ENCODE peak calls at places on chromosome 22, in four cellular contexts. M is K562, R is GM12878, Y is HepG2. S is an unnamed sample.

GRCh38 chr22:27647540-27647939 is 154.0 kb downstream of the MN1 start:
- DNase-seq in R (no peak), M (no peak), Y (peak), S (no peak)

GRCh38 chr22:46758867-46759290 is 3.6 kb upstream of the TBC1D22A start:
- DNase-seq in Y (peak), R (no peak), M (peak), S (peak)

GRCh38 chr22:46674367-46674781 is 54.2 kb downstream of the GRAMD4 start:
- DNase-seq in Y (no peak), M (no peak), R (no peak), S (no peak)

GRCh38 chr22:41565403-41566054 is 4.7 kb downstream of the CSDC2 start:
- DNase-seq in R (no peak), M (peak), Y (peak), S (no peak)

GRCh38 chr22:39363751-39364484 is 14.1 kb downstream of the SYNGR1 start:
- DNase-seq in R (no peak), Y (no peak), M (peak), S (no peak)

GRCh38 chr22:20206709-20207215 is 55.9 kb upstream of the CCDC188 start:
- DNase-seq in Y (no peak), R (no peak), M (peak), S (no peak)

GRCh38 chr22:19723165-19723989 is at the start of gene GP1BB:
- DNase-seq in R (no peak), M (peak), Y (no peak), S (peak)

GRCh38 chr22:16609548-16610261 is 17.1 kb upstream of the CCT8L2 start:
- DNase-seq in R (no peak), M (peak), Y (no peak), S (no peak)

GRCh38 chr22:39239561-39240423 is 5.0 kb downstream of the PDGFB start:
- DNase-seq in R (no peak), Y (no peak), M (no peak), S (no peak)

GRCh38 chr22:42643632-42644421 is 3.4 kb upstream of the ATP5MGL start:
- DNase-seq in R (no peak), M (no peak), Y (no peak), S (no peak)

GRCh38 chr22:46969491-46969890 is 207.0 kb downstream of the TBC1D22A start:
- DNase-seq in R (peak), M (no peak), Y (no peak), S (no peak)

GRCh38 chr22:48936391-48936790 is 891.3 kb downstream of the BRD1 start:
- DNase-seq in M (no peak), R (no peak), Y (no peak), S (no peak)

GRCh38 chr22:33829549-33830280 is 90.6 kb downstream of the LARGE1 start:
- DNase-seq in M (no peak), R (no peak), Y (no peak), S (no peak)

GRCh38 chr22:19518568-19519030 is 5.6 kb downstream of the CLDN5 start:
- DNase-seq in R (no peak), Y (no peak), M (no peak), S (no peak)

GRCh38 chr22:41976070-41976901 is 7.0 kb downstream of the SEPTIN3 start:
- DNase-seq in M (peak), Y (no peak), R (no peak), S (peak)

GRCh38 chr22:28283025-28283654 is 364.1 kb upstream of the PITPNB start:
- DNase-seq in Y (no peak), M (no peak), R (no peak), S (no peak)

GRCh38 chr22:48979482-48979881 is 848.2 kb downstream of the BRD1 start:
- DNase-seq in R (no peak), Y (peak), M (peak), S (no peak)

GRCh38 chr22:41361716-41362310 is 19.9 kb upstream of the TEF start:
- DNase-seq in Y (no peak), M (no peak), R (no peak), S (no peak)

GRCh38 chr22:39431216-39431801 is 25.5 kb upstream of the MGAT3 start:
- DNase-seq in R (no peak), M (no peak), Y (no peak), S (no peak)

GRCh38 chr22:40637181-40638150 is 947 bp upstream of the MRTFA start:
- DNase-seq in R (no peak), Y (no peak), M (peak), S (peak)

GRCh38 chr22:20090730-20091240 is 10.7 kb downstream of the DGCR8 start:
- DNase-seq in R (no peak), M (no peak), Y (no peak), S (no peak)

GRCh38 chr22:22452211-22452610 is 56.3 kb downstream of the ZNF280B start:
- DNase-seq in M (no peak), R (no peak), Y (no peak), S (no peak)

GRCh38 chr22:47587861-47588582 is 825.6 kb downstream of the TBC1D22A start:
- DNase-seq in R (no peak), Y (no peak), M (no peak), S (no peak)

GRCh38 chr22:35496768-35497312 is 43.8 kb upstream of the RASD2 start:
- DNase-seq in M (no peak), R (no peak), Y (no peak), S (no peak)

GRCh38 chr22:35493074-35493473 is 47.6 kb upstream of the RASD2 start:
- DNase-seq in R (no peak), Y (no peak), M (no peak), S (no peak)

GRCh38 chr22:35498446-35498845 is 42.2 kb upstream of the RASD2 start:
- DNase-seq in R (no peak), Y (no peak), M (no peak), S (no peak)

GRCh38 chr22:35498026-35498425 is 42.6 kb upstream of the RASD2 start:
- DNase-seq in Y (no peak), R (no peak), M (peak), S (peak)
- TF ChIP-seq FOXK2 in Y (no peak), R (no peak), M (no peak), S (no peak)

GRCh38 chr22:25928038-25928437 is 186.1 kb downstream of the MYO18B start:
- DNase-seq in Y (no peak), R (no peak), M (no peak), S (no peak)
- TF ChIP-seq BHLHE40 in Y (no peak), R (no peak), M (no peak), S (no peak)

GRCh38 chr22:35023692-35024363 is 42.1 kb upstream of the ISX start:
- DNase-seq in Y (no peak), R (no peak), M (peak), S (peak)
- TF ChIP-seq TARDBP in Y (no peak), R (no peak), M (no peak), S (no peak)

GRCh38 chr22:37517826-37518450 is 1.3 kb downstream of the CARD10 start:
- DNase-seq in R (no peak), M (no peak), Y (no peak), S (no peak)
- TF ChIP-seq FOXK2 in R (no peak), M (no peak), Y (no peak), S (no peak)

DNA sequence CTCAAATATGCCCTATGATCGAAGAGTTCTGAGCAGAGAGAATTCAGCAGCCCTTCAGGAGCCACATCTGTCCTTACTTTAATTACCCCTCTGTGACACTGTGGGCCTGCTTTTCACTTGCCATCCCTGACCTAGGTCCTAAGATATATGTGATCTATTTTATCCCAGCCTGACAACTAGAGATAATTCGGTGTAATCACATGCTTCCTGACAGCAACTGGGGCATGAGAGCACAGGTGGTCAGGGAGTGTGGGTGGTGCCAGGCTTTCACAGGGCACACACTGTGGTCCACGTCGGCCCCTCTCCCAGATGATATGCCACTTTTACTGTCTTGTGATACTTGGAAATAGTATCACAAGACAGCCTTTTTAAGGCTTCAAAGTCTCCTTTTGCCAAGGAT is 3.9 kb downstream of the TUBA8 start:
- DNase-seq in M (no peak), R (no peak), Y (no peak), S (no peak)
- TF ChIP-seq BHLHE40 in M (no peak), R (no peak), Y (no peak), S (no peak)

DNA sequence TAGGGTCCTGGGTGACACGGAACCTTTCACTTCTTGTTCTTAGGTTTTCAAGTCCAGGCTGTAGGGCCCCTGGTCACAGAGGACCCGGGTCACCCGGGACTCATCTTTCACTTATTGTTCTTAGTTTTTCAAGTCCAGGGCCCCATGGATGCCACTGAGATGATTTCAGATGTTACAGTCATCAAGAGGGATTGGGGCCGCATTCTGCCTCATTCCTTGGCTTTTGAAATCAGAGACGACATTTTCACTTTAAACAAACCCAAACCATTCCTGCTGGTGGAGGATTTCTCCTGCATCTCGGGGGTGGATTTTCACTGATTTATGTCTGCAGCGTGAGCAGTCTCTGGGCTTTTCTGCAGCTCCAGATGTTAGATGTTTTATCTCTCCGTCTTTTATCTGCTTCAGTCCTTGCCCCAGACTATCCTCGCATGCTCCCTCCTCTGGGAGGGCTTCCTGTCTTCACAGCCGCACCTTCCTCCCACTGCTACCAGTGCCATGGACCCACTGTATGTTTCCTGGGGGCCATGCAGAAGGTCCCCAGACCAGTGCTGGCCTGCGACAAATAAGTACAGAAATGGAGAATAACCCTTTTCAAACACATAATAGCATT is 27.4 kb downstream of the FBLN1 start:
- DNase-seq in R (no peak), M (no peak), Y (no peak), S (no peak)
- TF ChIP-seq TARDBP in R (no peak), M (no peak), Y (no peak), S (no peak)

GRCh38 chr22:50092342-50092741 is 2.5 kb downstream of the MOV10L1 start:
- DNase-seq in R (no peak), M (no peak), Y (no peak), S (no peak)

GRCh38 chr22:50091092-50091491 is 1.3 kb downstream of the MOV10L1 start:
- DNase-seq in M (no peak), R (no peak), Y (no peak), S (no peak)

GRCh38 chr22:50089231-50090140 is at the start of gene MOV10L1:
- DNase-seq in Y (no peak), M (peak), R (no peak), S (no peak)

GRCh38 chr22:50088096-50088495 is 1.7 kb upstream of the MOV10L1 start:
- DNase-seq in M (no peak), R (no peak), Y (no peak), S (no peak)

DNA sequence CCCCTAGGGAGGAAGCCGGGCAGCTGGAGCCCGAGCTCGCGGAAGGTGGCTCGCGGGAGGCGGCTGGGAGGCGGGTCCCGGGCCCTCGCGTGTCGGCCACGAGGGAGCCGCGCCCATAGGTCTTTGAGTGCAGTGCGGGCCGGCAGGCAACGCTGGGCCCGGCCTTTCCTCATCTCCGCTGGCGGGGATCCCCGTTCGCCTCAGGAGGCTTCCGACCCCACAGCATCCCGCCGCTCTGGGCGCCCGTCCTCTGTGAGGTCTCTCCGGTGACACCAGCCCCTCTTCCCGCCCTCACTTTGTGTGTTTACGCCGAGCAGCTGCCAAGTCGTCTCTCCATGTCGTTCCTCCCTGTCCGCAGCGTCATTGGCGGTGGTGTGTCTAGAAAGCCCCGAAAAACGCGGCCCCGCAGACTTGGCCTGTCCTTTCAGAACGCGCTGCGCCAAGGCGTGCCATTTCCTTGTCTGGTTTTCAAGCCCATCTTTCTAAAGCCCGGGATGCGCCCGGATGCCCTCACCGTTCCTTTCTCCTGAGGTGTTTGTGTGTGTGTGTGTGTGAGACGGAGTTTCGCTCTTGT is 422 bp downstream of the MOV10L1 start:
- DNase-seq in M (no peak), Y (no peak), R (no peak), S (no peak)
- TF ChIP-seq FOXK2 in M (no peak), Y (no peak), R (no peak), S (no peak)

DNA sequence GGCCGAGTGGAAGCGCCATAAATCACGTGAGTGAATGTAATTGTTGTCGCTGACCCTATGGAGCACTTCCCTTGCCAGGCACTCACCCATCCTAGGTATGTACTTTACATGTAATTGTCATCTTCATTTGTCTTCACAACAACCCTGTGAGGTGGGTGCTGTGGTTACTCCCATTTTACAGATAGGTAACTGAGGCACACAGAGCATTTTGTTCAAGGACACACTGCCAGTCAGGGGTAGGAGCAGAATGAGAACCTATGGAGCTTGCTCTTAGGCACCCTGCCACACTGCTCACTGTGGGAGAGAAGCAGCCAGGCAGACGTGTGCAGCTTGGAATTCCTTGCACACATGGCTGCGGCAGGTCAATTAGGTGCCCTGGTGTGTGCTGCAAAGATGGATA is 785 bp upstream of the EFCAB6 start:
- DNase-seq in M (no peak), R (no peak), Y (no peak), S (no peak)
- TF ChIP-seq BHLHE40 in M (no peak), R (no peak), Y (no peak), S (no peak)

DNA sequence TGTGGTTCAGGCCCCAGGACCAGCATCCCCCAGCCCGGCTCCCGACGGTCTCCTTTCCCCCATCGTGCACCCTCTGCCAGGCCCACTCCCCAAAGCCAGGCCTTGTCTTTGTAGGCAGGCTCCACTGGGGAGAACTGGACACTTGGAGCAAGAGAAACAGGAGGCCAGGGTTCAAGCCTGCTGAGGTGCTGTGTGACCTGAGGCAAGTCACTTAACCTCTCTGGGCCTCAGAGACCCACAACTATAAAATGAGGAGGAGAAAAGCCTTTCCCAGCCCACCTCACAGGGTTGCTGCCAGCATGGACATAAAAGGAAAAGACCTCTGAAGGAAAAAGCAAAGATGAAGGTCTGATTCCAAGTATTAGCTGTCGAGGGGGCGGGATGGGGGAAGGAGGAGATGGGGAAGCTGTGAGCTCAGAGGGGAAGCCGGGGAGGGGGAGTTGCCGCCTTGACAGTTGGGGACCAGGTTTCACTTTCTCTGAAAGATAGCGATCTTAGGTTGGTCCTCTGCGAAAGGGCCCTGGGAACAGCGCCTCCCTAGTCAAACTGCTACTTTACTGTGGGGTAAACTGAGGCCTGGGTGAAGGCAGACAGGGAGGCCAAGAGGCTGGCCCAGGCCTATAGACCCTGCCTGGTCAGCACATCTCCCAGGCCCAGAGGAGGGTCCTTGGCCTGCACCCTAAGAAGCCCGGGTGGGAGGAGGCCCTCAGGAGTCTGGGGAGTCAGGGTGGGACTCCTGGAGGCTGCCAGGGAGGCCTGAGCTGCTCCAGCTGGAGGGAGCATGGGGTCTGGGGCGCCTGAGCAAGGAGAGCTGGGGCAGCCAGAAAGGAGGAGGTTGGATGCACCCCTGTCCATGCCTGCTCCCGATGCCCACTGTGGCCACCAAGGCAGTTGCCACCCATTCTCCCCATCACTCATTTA is 991 bp upstream of the OSM start:
- DNase-seq in M (no peak), R (no peak), Y (no peak), S (no peak)
- TF ChIP-seq TARDBP in M (no peak), R (no peak), Y (no peak), S (no peak)

S was measured in HEK293T.